ENCODE peak calls at places on chromosomes 13 and 19, in four cellular contexts. I is HL-60, X is K562, S is HepG2. Q is an unnamed sample.

GRCh38 chr13:105334211-105334610 is 1201.3 kb downstream of the EFNB2 start:
- DNase-seq in I (no peak), X (no peak), S (no peak), Q (no peak)

GRCh38 chr19:1492474-1493006 is 1.6 kb downstream of the REEP6 start:
- DNase-seq in I (no peak), X (no peak), S (no peak), Q (no peak)

GRCh38 chr19:35756373-35757230 is at the start of gene HSPB6:
- DNase-seq in I (no peak), X (no peak), S (no peak), Q (no peak)

GRCh38 chr13:48731957-48732569 is 78.3 kb downstream of the CYSLTR2 start:
- DNase-seq in I (peak), X (peak), S (peak), Q (no peak)

GRCh38 chr13:46687810-46688209 is 109.2 kb downstream of the ESD start:
- DNase-seq in I (no peak), X (no peak), S (peak), Q (no peak)

GRCh38 chr13:112760440-112760839 is 70.6 kb downstream of the ATP11A start:
- DNase-seq in I (no peak), X (no peak), S (no peak), Q (no peak)

GRCh38 chr19:29083863-29084262 is 129.1 kb downstream of the UQCRFS1 start:
- DNase-seq in I (no peak), X (no peak), S (no peak), Q (no peak)

GRCh38 chr13:24923305-24923640 is 159.3 kb downstream of the RNF17 start:
- DNase-seq in I (peak), X (no peak), S (no peak), Q (no peak)

GRCh38 chr13:20475927-20476691 is 49.5 kb downstream of the CRYL1 start:
- DNase-seq in I (peak), X (no peak), S (no peak), Q (no peak)

GRCh38 chr13:44305845-44306244 is 67.8 kb upstream of the SERP2 start:
- DNase-seq in I (no peak), X (no peak), S (no peak), Q (no peak)

GRCh38 chr13:80469841-80470378 is 129.0 kb upstream of the SPRY2 start:
- DNase-seq in I (no peak), X (no peak), S (no peak), Q (peak)

GRCh38 chr13:45521292-45521691 is 56.6 kb downstream of the COG3 start:
- DNase-seq in I (no peak), X (no peak), S (no peak), Q (no peak)

GRCh38 chr19:30214651-30215051 is 157.5 kb upstream of the ZNF536 start:
- DNase-seq in I (peak), X (no peak), S (no peak), Q (no peak)

GRCh38 chr19:18999016-18999758 is 34.1 kb downstream of the SUGP2 start:
- DNase-seq in I (no peak), X (no peak), S (no peak), Q (no peak)

GRCh38 chr13:95156208-95156607 is 145.0 kb downstream of the ABCC4 start:
- DNase-seq in I (no peak), X (no peak), S (peak), Q (no peak)

GRCh38 chr19:13842294-13843103 is 34.4 kb upstream of the NANOS3 start:
- DNase-seq in I (peak), X (peak), S (no peak), Q (no peak)
- TF ChIP-seq CTCF in I (no peak), X (peak), S (peak), Q (no peak)

GRCh38 chr19:31761281-31761913 is 412.2 kb upstream of the TSHZ3 start:
- DNase-seq in I (no peak), X (no peak), S (no peak), Q (no peak)
- TF ChIP-seq REST in I (no peak), X (no peak), S (no peak), Q (no peak)

GRCh38 chr19:11989112-11989456 is 24.2 kb downstream of the ZNF763 start:
- DNase-seq in I (no peak), X (no peak), S (no peak), Q (no peak)
- TF ChIP-seq CTCF in I (no peak), X (no peak), S (no peak), Q (peak)

GRCh38 chr19:48872884-48873475 is 759 bp downstream of the PPP1R15A start:
- DNase-seq in I (peak), X (peak), S (peak), Q (no peak)
- TF ChIP-seq REST in I (no peak), X (no peak), S (no peak), Q (no peak)

DNA sequence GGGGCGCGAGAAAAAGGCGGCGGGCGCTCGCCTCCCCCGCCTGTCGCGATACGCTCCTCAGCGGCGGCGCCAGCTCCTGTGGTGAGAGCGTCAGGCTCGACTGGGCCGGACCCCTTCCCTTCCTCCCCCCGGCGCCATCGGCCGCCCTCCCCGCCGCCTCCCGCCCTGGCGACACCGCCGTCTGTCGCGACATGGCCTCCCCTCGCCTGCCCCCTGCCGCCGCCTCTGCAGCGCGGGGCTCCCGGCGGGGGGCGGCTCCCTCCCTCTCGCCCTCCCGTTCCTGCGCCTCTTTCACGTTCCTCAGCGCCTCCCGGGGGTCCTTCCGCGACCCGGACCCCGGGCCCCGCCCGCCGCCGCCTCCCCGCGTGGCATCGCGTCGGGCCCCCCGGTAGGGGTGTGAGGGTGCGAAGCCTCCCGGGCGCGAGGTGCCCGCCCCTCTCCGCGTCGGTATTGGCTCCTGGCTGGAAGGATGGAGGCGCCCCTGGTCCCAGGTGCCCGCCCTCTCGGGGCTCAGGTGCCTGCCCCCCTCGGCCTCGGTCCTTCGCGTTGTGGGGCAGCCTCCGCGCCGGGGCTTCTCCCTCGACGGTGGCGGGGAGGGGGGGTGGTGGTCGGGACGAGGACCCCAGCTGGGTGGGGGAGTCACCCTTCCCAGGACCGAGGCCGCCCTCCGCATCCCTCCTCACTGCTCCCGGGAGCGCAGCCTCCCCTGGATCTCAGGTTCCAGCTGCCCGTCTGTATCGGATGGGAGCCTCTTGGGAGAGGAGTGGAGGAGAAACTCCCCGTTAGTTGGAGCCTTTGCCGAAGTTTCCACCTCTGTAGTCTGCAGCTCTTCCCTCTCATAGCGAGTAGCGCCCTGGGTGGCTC is 583 bp downstream of the CNOT3 start:
- DNase-seq in I (no peak), X (peak), S (no peak), Q (no peak)
- TF ChIP-seq CTCF in I (no peak), X (no peak), S (no peak), Q (no peak)

GRCh38 chr19:33432408-33433170 is 59.1 kb downstream of the CEBPG start:
- DNase-seq in I (no peak), X (no peak), S (no peak), Q (no peak)
- TF ChIP-seq REST in I (no peak), X (no peak), S (no peak), Q (no peak)

GRCh38 chr19:45814851-45815481 is at the start of gene RSPH6A:
- DNase-seq in I (no peak), X (no peak), S (no peak), Q (no peak)
- TF ChIP-seq CTCF in I (no peak), X (no peak), S (no peak), Q (no peak)

GRCh38 chr19:46602392-46603194 is 1.5 kb downstream of the CALM3 start:
- DNase-seq in I (no peak), X (peak), S (no peak), Q (no peak)

GRCh38 chr19:46600393-46601317 is 475 bp upstream of the CALM3 start:
- DNase-seq in I (peak), X (peak), S (peak), Q (peak)

GRCh38 chr19:46603195-46603637 is 2.1 kb downstream of the CALM3 start:
- DNase-seq in I (no peak), X (peak), S (peak), Q (no peak)

GRCh38 chr19:46599716-46600392 is 1.3 kb upstream of the CALM3 start:
- DNase-seq in I (no peak), X (no peak), S (no peak), Q (no peak)

GRCh38 chr19:46601318-46602224 is at the start of gene CALM3:
- DNase-seq in I (no peak), X (peak), S (no peak), Q (no peak)
- TF ChIP-seq REST in I (no peak), X (no peak), S (no peak), Q (no peak)

DNA sequence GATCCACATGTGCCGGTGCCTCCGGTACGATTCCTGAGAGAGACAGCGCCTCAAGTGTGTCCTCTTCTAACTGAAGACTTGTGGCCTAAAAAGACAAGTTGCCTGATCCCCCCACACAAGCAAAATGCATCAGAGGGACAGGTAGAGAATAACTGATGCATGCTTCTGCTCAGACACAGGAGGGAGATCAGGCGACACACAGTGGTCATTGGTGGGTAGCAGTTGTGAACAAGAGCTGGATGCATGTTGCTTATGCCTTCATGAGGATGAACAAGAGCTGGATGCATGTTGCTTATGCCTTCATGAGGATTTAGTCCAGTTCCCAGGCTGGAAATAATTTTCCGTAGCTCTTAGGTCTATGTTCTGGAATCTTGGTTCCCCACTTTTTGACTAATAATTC is 505.6 kb downstream of the MYO16 start:
- DNase-seq in I (no peak), X (no peak), S (no peak), Q (no peak)
- TF ChIP-seq CTCF in I (no peak), X (no peak), S (peak), Q (peak)